ENCODE peak calls at places on chromosomes 11 and 22, in ten cellular contexts. T is GM12864, S is mucosa of descending colon, P is spleen, L is foreskin fibroblast, U is astrocyte of the cerebellum, V is H1, Q is psoas muscle, O is cardiac muscle cell, F is BE2C. E is an unnamed sample.

GRCh38 chr11:75655619-75656018 is 13.2 kb downstream of the MAP6 start:
- DNase-seq in T (no peak), S (no peak), P (no peak), L (no peak), U (no peak), V (no peak), Q (no peak), O (no peak), F (no peak), E (no peak)

GRCh38 chr11:93145381-93145780 is 52.4 kb downstream of the SLC36A4 start:
- DNase-seq in T (no peak), S (no peak), P (no peak), L (no peak), U (no peak), V (no peak), Q (no peak), O (no peak), F (no peak), E (no peak)

GRCh38 chr11:16239130-16240105 is 116.9 kb downstream of the SOX6 start:
- DNase-seq in T (no peak), S (no peak), P (no peak), L (no peak), U (no peak), V (no peak), Q (no peak), O (no peak), F (no peak), E (no peak)

GRCh38 chr22:47000256-47000655 is 237.8 kb downstream of the TBC1D22A start:
- DNase-seq in T (no peak), S (no peak), P (no peak), L (no peak), U (no peak), V (no peak), Q (no peak), O (no peak), F (no peak), E (no peak)

GRCh38 chr22:29004647-29005371 is 56.8 kb downstream of the C22orf31 start:
- DNase-seq in T (no peak), S (peak), P (no peak), L (no peak), U (peak), V (no peak), Q (peak), O (no peak), F (peak), E (peak)

GRCh38 chr11:76175731-76176303 is 30.5 kb downstream of the WNT11 start:
- DNase-seq in T (no peak), S (no peak), P (no peak), L (no peak), U (no peak), V (no peak), Q (no peak), O (no peak), F (no peak), E (no peak)

GRCh38 chr11:111426615-111427014 is 47.5 kb upstream of the POU2AF1 start:
- DNase-seq in T (no peak), S (peak), P (no peak), L (no peak), U (no peak), V (no peak), Q (no peak), O (no peak), F (no peak), E (no peak)

GRCh38 chr22:26893711-26894110 is 236.3 kb downstream of the MIAT start:
- DNase-seq in T (no peak), S (no peak), P (no peak), L (no peak), U (no peak), V (no peak), Q (no peak), O (no peak), F (no peak), E (no peak)

GRCh38 chr11:13207665-13208594 is 69.7 kb upstream of the BMAL1 start:
- DNase-seq in T (no peak), S (peak), P (no peak), L (peak), U (peak), V (no peak), Q (no peak), O (peak), F (no peak), E (peak)

GRCh38 chr11:3949132-3949531 is 93.7 kb downstream of the STIM1 start:
- DNase-seq in T (peak), S (no peak), P (no peak), L (no peak), U (no peak), V (no peak), Q (no peak), O (no peak), F (no peak), E (peak)

GRCh38 chr11:92920295-92920694 is 49.2 kb upstream of the MTNR1B start:
- DNase-seq in T (no peak), S (no peak), P (no peak), L (no peak), U (no peak), V (no peak), Q (no peak), O (no peak), F (peak), E (no peak)

GRCh38 chr22:47804281-47804680 is 1041.8 kb downstream of the TBC1D22A start:
- DNase-seq in T (no peak), S (no peak), P (no peak), L (no peak), U (no peak), V (no peak), Q (no peak), O (no peak), F (no peak), E (no peak)

GRCh38 chr11:1226981-1227550 is 4.2 kb downstream of the MUC5B start:
- DNase-seq in T (no peak), S (peak), P (peak), L (no peak), U (no peak), V (no peak), Q (peak), O (no peak), F (peak), E (peak)

GRCh38 chr22:24582111-24582814 is 10.6 kb downstream of the LRRC75B start:
- DNase-seq in T (no peak), S (no peak), P (peak), L (no peak), U (no peak), V (no peak), Q (no peak), O (no peak), F (no peak), E (no peak)

GRCh38 chr11:118152020-118152551 is 537 bp downstream of the SCN4B start:
- DNase-seq in T (no peak), S (no peak), P (no peak), L (no peak), U (no peak), V (no peak), Q (no peak), O (no peak), F (no peak), E (no peak)

GRCh38 chr11:117535201-117535869 is 207.7 kb downstream of the CEP164 start:
- DNase-seq in T (no peak), S (peak), P (no peak), L (no peak), U (no peak), V (no peak), Q (peak), O (no peak), F (peak), E (peak)

GRCh38 chr11:9972917-9973504 is 309.1 kb downstream of the SWAP70 start:
- DNase-seq in T (peak), S (peak), P (no peak), L (peak), U (peak), V (no peak), Q (no peak), O (peak), F (peak), E (no peak)

GRCh38 chr11:69965821-69966582 is 112.1 kb upstream of the ANO1 start:
- DNase-seq in T (no peak), S (peak), P (no peak), L (no peak), U (no peak), V (no peak), Q (no peak), O (no peak), F (no peak), E (peak)

GRCh38 chr11:106152013-106152412 is 74.6 kb downstream of the AASDHPPT start:
- DNase-seq in T (no peak), S (no peak), P (no peak), L (peak), U (peak), V (no peak), Q (no peak), O (peak), F (no peak), E (no peak)

GRCh38 chr11:57982763-57983162 is 40.9 kb upstream of the OR9Q1 start:
- DNase-seq in T (no peak), S (no peak), P (no peak), L (no peak), U (no peak), V (no peak), Q (no peak), O (no peak), F (no peak), E (no peak)

GRCh38 chr22:37641251-37641949 is 1.9 kb downstream of the SH3BP1 start:
- DNase-seq in T (no peak), S (peak), P (peak), L (no peak), U (no peak), V (no peak), Q (no peak), O (no peak), F (no peak), E (peak)
- H3K4me3 ChIP-seq in T (peak), S (no peak), P (peak), L (no peak), U (no peak), V (no peak), Q (no peak), O (no peak), F (no peak), E (no peak)

GRCh38 chr11:102451693-102452460 is 688 bp downstream of the TMEM123 start:
- DNase-seq in T (peak), S (peak), P (peak), L (no peak), U (no peak), V (no peak), Q (peak), O (peak), F (peak), E (peak)

GRCh38 chr11:102452461-102453285 is at the start of gene TMEM123:
- DNase-seq in T (no peak), S (peak), P (peak), L (peak), U (no peak), V (peak), Q (peak), O (peak), F (peak), E (peak)

GRCh38 chr11:102453286-102453797 is 777 bp upstream of the TMEM123 start:
- DNase-seq in T (no peak), S (peak), P (no peak), L (no peak), U (no peak), V (no peak), Q (no peak), O (no peak), F (no peak), E (no peak)

GRCh38 chr11:102456381-102456780 is 3.8 kb upstream of the TMEM123 start:
- DNase-seq in T (no peak), S (no peak), P (no peak), L (no peak), U (no peak), V (no peak), Q (no peak), O (peak), F (no peak), E (no peak)

GRCh38 chr11:102453921-102454320 is 1.4 kb upstream of the TMEM123 start:
- DNase-seq in T (no peak), S (no peak), P (no peak), L (no peak), U (no peak), V (no peak), Q (no peak), O (no peak), F (no peak), E (no peak)
- H3K4me3 ChIP-seq in T (no peak), S (no peak), P (no peak), L (no peak), U (no peak), V (no peak), Q (peak), O (no peak), F (no peak), E (no peak)

GRCh38 chr22:36352775-36353507 is 34.8 kb downstream of the MYH9 start:
- DNase-seq in T (no peak), S (no peak), P (no peak), L (no peak), U (peak), V (no peak), Q (peak), O (peak), F (no peak), E (no peak)

GRCh38 chr22:36351921-36352774 is 35.6 kb downstream of the MYH9 start:
- DNase-seq in T (no peak), S (no peak), P (no peak), L (no peak), U (no peak), V (no peak), Q (no peak), O (no peak), F (no peak), E (no peak)

GRCh38 chr22:36355894-36356293 is 31.9 kb downstream of the MYH9 start:
- DNase-seq in T (no peak), S (no peak), P (no peak), L (no peak), U (no peak), V (no peak), Q (no peak), O (no peak), F (no peak), E (no peak)

GRCh38 chr22:36356708-36357694 is 30.8 kb downstream of the MYH9 start:
- DNase-seq in T (no peak), S (no peak), P (no peak), L (no peak), U (no peak), V (no peak), Q (no peak), O (no peak), F (no peak), E (no peak)

GRCh38 chr22:36355362-36355761 is 32.4 kb downstream of the MYH9 start:
- DNase-seq in T (no peak), S (no peak), P (no peak), L (no peak), U (no peak), V (no peak), Q (no peak), O (peak), F (no peak), E (no peak)
- H3K4me3 ChIP-seq in T (peak), S (no peak), P (peak), L (peak), U (no peak), V (no peak), Q (peak), O (no peak), F (no peak), E (peak)

GRCh38 chr22:23522642-23523251 is 57.3 kb downstream of the IGLL1 start:
- DNase-seq in T (no peak), S (no peak), P (peak), L (peak), U (no peak), V (no peak), Q (peak), O (peak), F (peak), E (no peak)
- H3K4me3 ChIP-seq in T (no peak), S (no peak), P (peak), L (peak), U (no peak), V (peak), Q (peak), O (no peak), F (peak), E (no peak)

GRCh38 chr11:18790820-18791174 is 801 bp downstream of the PTPN5 start:
- DNase-seq in T (no peak), S (no peak), P (no peak), L (no peak), U (no peak), V (no peak), Q (no peak), O (no peak), F (no peak), E (no peak)
- H3K4me3 ChIP-seq in T (no peak), S (no peak), P (peak), L (no peak), U (no peak), V (peak), Q (peak), O (peak), F (no peak), E (peak)

DNA sequence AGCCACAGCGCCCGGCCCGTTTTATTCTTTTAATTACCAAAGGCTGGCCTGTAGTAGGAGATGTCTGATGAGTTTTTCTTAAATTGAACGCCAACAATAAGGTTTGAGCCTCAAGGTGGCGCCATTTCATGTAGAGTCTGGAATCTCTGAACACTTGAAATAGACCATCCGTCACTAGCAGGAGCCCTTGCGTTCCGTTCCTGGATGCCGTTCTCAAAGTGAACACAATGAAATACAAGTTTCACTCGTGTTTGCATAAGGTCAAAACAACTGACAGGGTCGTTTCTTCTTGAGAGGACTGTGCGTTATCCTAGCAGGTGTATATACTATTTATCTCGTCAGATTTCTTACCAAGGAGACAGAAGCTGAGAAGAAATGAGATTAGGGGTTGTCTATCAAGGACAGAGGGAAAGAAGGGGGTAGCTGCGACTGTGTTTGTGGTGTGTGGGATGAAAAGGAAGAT is 18.7 kb upstream of the SCGB1D1 start:
- DNase-seq in T (peak), S (peak), P (no peak), L (peak), U (peak), V (peak), Q (peak), O (peak), F (peak), E (peak)
- H3K4me3 ChIP-seq in T (no peak), S (no peak), P (no peak), L (no peak), U (no peak), V (no peak), Q (no peak), O (no peak), F (peak), E (no peak)

GRCh38 chr22:38335077-38335476 is 17.8 kb upstream of the CSNK1E start:
- DNase-seq in T (no peak), S (no peak), P (no peak), L (peak), U (no peak), V (no peak), Q (no peak), O (no peak), F (no peak), E (no peak)

GRCh38 chr22:38338772-38339379 is 21.6 kb upstream of the CSNK1E start:
- DNase-seq in T (no peak), S (no peak), P (peak), L (peak), U (no peak), V (no peak), Q (peak), O (no peak), F (peak), E (peak)

DNA sequence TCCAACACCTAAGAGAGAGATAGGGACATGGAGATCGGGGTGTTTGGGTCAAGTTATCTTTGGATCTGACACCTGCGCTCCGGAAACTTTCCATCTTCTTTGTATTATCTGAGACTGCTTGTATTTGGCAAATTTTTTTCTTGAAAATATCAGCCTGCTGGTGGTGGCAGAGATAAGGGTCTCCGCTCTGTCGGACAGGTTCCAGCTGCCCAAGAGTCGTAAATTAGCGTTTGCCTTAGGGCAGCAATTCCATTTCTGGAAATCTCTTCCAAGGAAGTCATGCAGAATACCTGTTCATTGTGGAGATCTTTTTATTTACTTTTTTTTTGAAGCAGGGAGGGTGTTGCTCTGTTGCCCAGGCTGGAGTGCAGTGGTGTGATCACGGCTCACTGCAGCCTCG is 19.5 kb upstream of the CSNK1E start:
- DNase-seq in T (no peak), S (no peak), P (no peak), L (no peak), U (no peak), V (no peak), Q (peak), O (no peak), F (peak), E (no peak)
- H3K4me3 ChIP-seq in T (peak), S (no peak), P (peak), L (peak), U (peak), V (peak), Q (peak), O (no peak), F (peak), E (no peak)

E was measured in transverse colon.